ENCODE peak calls at places on chromosomes 7 and 10, in seven cellular contexts. P is HT-29; K is T-cell; Q is progenitor cell of endocrine pancreas; A is RPMI8226; Z is AML-193; W is activated CD8-positive, alpha-beta memory T cell treated with anti-CD3 and anti-CD28 coated beads for 48 hours. Y is an unnamed sample.

GRCh38 chr10:6586501-6586900 is 6.4 kb upstream of the PRKCQ start:
- DNase-seq in Q (no peak), K (no peak), P (no peak), A (no peak), Z (no peak), W (no peak), Y (no peak)

GRCh38 chr7:46539892-46540483 is 618.9 kb upstream of the IGFBP3 start:
- DNase-seq in W (no peak), Q (no peak), A (no peak), Z (no peak), P (no peak), K (no peak), Y (no peak)

GRCh38 chr10:48806282-48806681 is 121.6 kb downstream of the WDFY4 start:
- DNase-seq in K (no peak), W (no peak), Z (no peak), A (no peak), Q (no peak), P (no peak), Y (no peak)

GRCh38 chr10:79139124-79139835 is 70.5 kb downstream of the ZMIZ1 start:
- DNase-seq in K (no peak), P (no peak), A (no peak), Q (no peak), Z (no peak), W (no peak), Y (no peak)

GRCh38 chr7:4794591-4795350 is 19.3 kb downstream of the AP5Z1 start:
- DNase-seq in W (no peak), Z (no peak), P (no peak), K (no peak), A (no peak), Q (no peak), Y (no peak)

GRCh38 chr10:78033623-78034470 is at the start of gene RPS24:
- DNase-seq in A (peak), K (peak), P (peak), Q (peak), Z (peak), W (peak), Y (peak)

GRCh38 chr10:125156739-125157472 is 3.5 kb downstream of the CTBP2 start:
- DNase-seq in W (no peak), P (peak), Z (no peak), Q (no peak), A (no peak), K (no peak), Y (peak)

GRCh38 chr7:131149429-131149774 is 178.3 kb upstream of the MKLN1 start:
- DNase-seq in Q (no peak), A (no peak), P (no peak), K (no peak), Z (no peak), W (no peak), Y (no peak)

GRCh38 chr10:77636967-77637473 is 588 bp downstream of the KCNMA1 start:
- DNase-seq in W (no peak), Q (no peak), K (no peak), P (no peak), A (no peak), Z (no peak), Y (no peak)

GRCh38 chr10:3476640-3477448 is 304.3 kb upstream of the PITRM1 start:
- DNase-seq in A (no peak), Q (no peak), K (no peak), Z (no peak), P (no peak), W (no peak), Y (no peak)

GRCh38 chr10:10396601-10397000 is 621.1 kb upstream of the CELF2 start:
- DNase-seq in Q (no peak), K (no peak), W (no peak), P (no peak), A (no peak), Z (no peak), Y (no peak)

GRCh38 chr10:100391163-100392002 is 44.4 kb downstream of the SCD start:
- DNase-seq in A (no peak), K (no peak), W (no peak), Q (no peak), P (no peak), Z (no peak), Y (no peak)

GRCh38 chr7:17719998-17720397 is 220.3 kb downstream of the SNX13 start:
- DNase-seq in Z (no peak), W (no peak), A (no peak), P (no peak), K (no peak), Q (no peak), Y (no peak)

GRCh38 chr7:112938895-112939588 is 147.6 kb downstream of the GPR85 start:
- DNase-seq in W (no peak), K (peak), Z (no peak), P (peak), A (peak), Q (peak), Y (peak)

GRCh38 chr7:148299335-148299734 is 291.2 kb upstream of the C7orf33 start:
- DNase-seq in Z (no peak), A (no peak), Q (no peak), W (no peak), K (no peak), P (peak), Y (peak)

GRCh38 chr10:58846856-58847255 is 329.6 kb upstream of the PHYHIPL start:
- DNase-seq in Z (no peak), W (no peak), Q (no peak), K (no peak), A (no peak), P (no peak), Y (no peak)

GRCh38 chr10:71727429-71728217 is 8.0 kb upstream of the C10orf105 start:
- DNase-seq in A (peak), W (no peak), Z (peak), P (no peak), Q (no peak), K (peak), Y (no peak)

GRCh38 chr10:117543245-117543998 is 876 bp downstream of the EMX2 start:
- DNase-seq in W (no peak), K (no peak), A (no peak), P (no peak), Z (no peak), Q (no peak), Y (no peak)

GRCh38 chr7:44162179-44162578 is 21.0 kb upstream of the MYL7 start:
- DNase-seq in Z (no peak), P (no peak), A (no peak), W (no peak), Q (no peak), K (no peak), Y (no peak)

Y was measured in SW480.